ENCODE peak calls at places on chromosomes 4 and X, in nine cellular contexts. V is cardiac fibroblast; S is glutamatergic neuron; X is neural crest cell; T is T-cell; H is activated T-cell treated with anti-CD3 and anti-CD28 coated beads for 24 hours; E is nephron progenitor cell; J is stimulated activated CD4-positive, alpha-beta T cell treated with anti-CD3 and anti-CD28 coated beads, Interleukin-2, amount 100 ng/mL, for 4 hours; D is activated T-helper 9 cell treated with anti-CD3 and anti-CD28 coated beads, Interleukin-2, amount 50 U/mL, for 16 hours. F is an unnamed sample.

GRCh38 chr4:125244848-125245450 is 69.8 kb upstream of the FAT4 start:
- DNase-seq in X (no peak), D (no peak), J (no peak), E (no peak), S (no peak), V (peak; percentile 72), T (no peak), H (no peak), F (no peak)

GRCh38 chr4:183096276-183096965 is 2.6 kb upstream of the WWC2 start:
- DNase-seq in H (no peak), T (no peak), V (no peak), J (no peak), E (no peak), X (no peak), S (no peak), D (no peak), F (no peak)

GRCh38 chr4:47913328-47913727 is 1.1 kb downstream of the NFXL1 start:
- DNase-seq in H (no peak), T (no peak), X (no peak), J (no peak), S (no peak), D (no peak), E (no peak), V (peak; percentile 43), F (no peak)

GRCh38 chr4:184746532-184746870 is 12.6 kb upstream of the CENPU start:
- DNase-seq in X (no peak), J (no peak), S (no peak), H (no peak), E (no peak), T (no peak), D (no peak), V (peak; percentile 89), F (no peak)

GRCh38 chr4:168694669-168695068 is 197.8 kb downstream of the PALLD start:
- DNase-seq in S (no peak), J (no peak), H (no peak), E (no peak), D (no peak), X (no peak), T (no peak), V (peak; percentile 86), F (no peak)

GRCh38 chr4:70225824-70226223 is at the start of gene FDCSP:
- DNase-seq in X (no peak), H (no peak), J (no peak), V (no peak), T (no peak), E (no peak), S (no peak), D (no peak), F (no peak)

GRCh38 chrX:23844502-23845138 is 61.6 kb downstream of the SAT1 start:
- DNase-seq in E (no peak), D (no peak), X (no peak), V (no peak), J (no peak), H (no peak), S (no peak), T (no peak), F (no peak)

GRCh38 chrX:15600071-15600470 is 689 bp downstream of the ACE2 start:
- DNase-seq in D (no peak), J (no peak), X (no peak), S (no peak), V (no peak), H (no peak), E (no peak), T (no peak), F (no peak)

GRCh38 chrX:72126539-72127140 is 5.1 kb downstream of the RTL5 start:
- DNase-seq in H (peak; percentile 69), X (peak; percentile 84), J (peak; percentile 69), D (peak; percentile 71), S (peak; percentile 87), E (peak; percentile 86), V (peak; percentile 82), T (peak; percentile 83), F (peak; percentile 40)

GRCh38 chr4:113141901-113142346 is 92.5 kb downstream of the ANK2 start:
- DNase-seq in D (no peak), V (peak; percentile 74), T (no peak), X (no peak), E (no peak), J (no peak), H (no peak), S (no peak), F (no peak)

GRCh38 chrX:107574054-107574683 is 54.1 kb upstream of the PRPS1 start:
- DNase-seq in T (no peak), J (no peak), D (no peak), V (peak; percentile 74), S (no peak), X (no peak), H (no peak), E (no peak), F (no peak)

GRCh38 chrX:109622270-109622669 is 2.7 kb downstream of the KCNE5 start:
- DNase-seq in J (no peak), E (no peak), D (no peak), V (no peak), H (no peak), X (no peak), S (no peak), T (no peak), F (no peak)

GRCh38 chr4:145734051-145734450 is 54.1 kb downstream of the C4orf51 start:
- DNase-seq in E (no peak), V (peak; percentile 38), T (no peak), D (no peak), J (no peak), S (no peak), X (no peak), H (no peak), F (no peak)

GRCh38 chr4:117447925-117448324 is 362.5 kb upstream of the TRAM1L1 start:
- DNase-seq in X (no peak), J (no peak), V (no peak), S (peak; percentile 15), H (no peak), T (no peak), D (no peak), E (no peak), F (no peak)

GRCh38 chr4:6471303-6472007 is 959 bp downstream of the PPP2R2C start:
- DNase-seq in S (no peak), E (no peak), D (no peak), J (no peak), H (no peak), V (peak; percentile 11), X (no peak), T (no peak), F (peak; percentile 5)

GRCh38 chr4:30269850-30270249 is 450.3 kb upstream of the PCDH7 start:
- DNase-seq in H (no peak), V (peak; percentile 2), T (no peak), D (no peak), S (no peak), E (no peak), X (no peak), J (no peak), F (no peak)

GRCh38 chr4:161486454-161486853 is 677.3 kb downstream of the FSTL5 start:
- DNase-seq in T (no peak), S (no peak), H (no peak), X (no peak), J (no peak), E (no peak), D (no peak), V (no peak), F (no peak)

GRCh38 chr4:83125738-83126141 is 11.2 kb upstream of the PLAC8 start:
- DNase-seq in X (no peak), E (no peak), V (no peak), J (no peak), T (peak; percentile 36), H (no peak), S (no peak), D (peak; percentile 13), F (no peak)

GRCh38 chrX:136880003-136880451 is 498 bp downstream of the RBMX start:
- DNase-seq in T (no peak), H (peak; percentile 9), J (peak; percentile 6), D (no peak), X (peak; percentile 5), E (peak; percentile 21), S (peak; percentile 14), V (peak; percentile 24), F (no peak)

GRCh38 chrX:56281789-56282188 is 49.6 kb downstream of the KLF8 start:
- DNase-seq in H (no peak), J (no peak), S (no peak), D (no peak), T (no peak), X (no peak), V (peak; percentile 26), E (no peak), F (no peak)

GRCh38 chrX:39721570-39722279 is 376.0 kb downstream of the BCOR start:
- DNase-seq in J (no peak), S (no peak), X (no peak), V (peak; percentile 48), D (no peak), H (no peak), E (no peak), T (no peak), F (no peak)

GRCh38 chr4:68338625-68339024 is 11.3 kb downstream of the YTHDC1 start:
- DNase-seq in D (no peak), J (no peak), T (no peak), E (no peak), X (no peak), H (no peak), V (no peak), S (no peak), F (no peak)

GRCh38 chrX:140099221-140099620 is 133.9 kb upstream of the CXorf66 start:
- DNase-seq in H (no peak), J (no peak), T (no peak), S (no peak), D (no peak), E (no peak), X (no peak), V (no peak), F (no peak)

GRCh38 chrX:39308126-39308525 is 506.9 kb downstream of the MID1IP1 start:
- DNase-seq in H (no peak), V (no peak), D (no peak), X (no peak), T (no peak), E (no peak), S (no peak), J (no peak), F (no peak)

GRCh38 chr4:86482851-86483490 is 111.1 kb upstream of the PTPN13 start:
- DNase-seq in E (peak; percentile 36), D (no peak), X (peak; percentile 50), J (no peak), H (no peak), T (no peak), S (peak; percentile 17), V (no peak), F (no peak)

F was measured in CMK.